ENCODE peak calls at places on chromosomes 3 and 15, in seven cellular contexts. J is SK-N-SH, C is GM12892, U is H1, V is K562, I is GM12878, N is HepG2. E is an unnamed sample.

GRCh38 chr15:68682906-68683490 is 104.2 kb downstream of the CORO2B start:
- DNase-seq in I (no peak), N (no peak), C (no peak), J (no peak), V (no peak), U (no peak), E (no peak)

GRCh38 chr3:55297235-55297634 is 189.9 kb downstream of the WNT5A start:
- DNase-seq in N (no peak), C (no peak), U (no peak), J (no peak), V (no peak), I (no peak), E (no peak)

GRCh38 chr3:94158461-94158860 is 95.6 kb downstream of the NSUN3 start:
- DNase-seq in U (no peak), V (no peak), I (no peak), C (no peak), N (no peak), J (no peak), E (no peak)

GRCh38 chr3:122350814-122351418 is 25.9 kb downstream of the CSTA start:
- DNase-seq in I (no peak), J (no peak), N (no peak), U (no peak), V (no peak), C (no peak), E (no peak)

GRCh38 chr15:81000144-81000625 is 538 bp upstream of the TLNRD1 start:
- DNase-seq in V (no peak), U (no peak), N (peak), C (no peak), J (no peak), I (no peak), E (no peak)

GRCh38 chr3:71107926-71108325 is 475.6 kb downstream of the FOXP1 start:
- DNase-seq in I (no peak), C (no peak), U (no peak), V (no peak), J (no peak), N (no peak), E (no peak)

GRCh38 chr3:23404241-23404640 is 201.1 kb downstream of the UBE2E2 start:
- DNase-seq in V (no peak), I (no peak), C (no peak), J (no peak), N (no peak), U (no peak), E (no peak)

GRCh38 chr15:64456634-64457108 is 3.7 kb upstream of the ZNF609 start:
- DNase-seq in J (no peak), I (no peak), U (no peak), N (peak), V (no peak), C (no peak), E (no peak)

GRCh38 chr15:66565731-66566130 is at the start of gene LCTL:
- DNase-seq in N (peak), I (no peak), J (no peak), V (peak), U (no peak), C (no peak), E (no peak)

GRCh38 chr3:30076899-30077298 is 529.5 kb upstream of the TGFBR2 start:
- DNase-seq in N (no peak), V (no peak), U (no peak), I (no peak), J (no peak), C (no peak), E (no peak)

GRCh38 chr3:30073040-30073439 is 533.4 kb upstream of the TGFBR2 start:
- DNase-seq in C (no peak), V (no peak), N (no peak), J (no peak), I (no peak), U (no peak), E (no peak)

GRCh38 chr3:30077746-30078145 is 528.7 kb upstream of the TGFBR2 start:
- DNase-seq in C (no peak), U (no peak), J (no peak), I (no peak), V (no peak), N (no peak), E (no peak)

GRCh38 chr3:30075514-30075913 is 530.9 kb upstream of the TGFBR2 start:
- DNase-seq in C (no peak), U (no peak), I (no peak), V (no peak), J (no peak), N (no peak), E (no peak)

DNA sequence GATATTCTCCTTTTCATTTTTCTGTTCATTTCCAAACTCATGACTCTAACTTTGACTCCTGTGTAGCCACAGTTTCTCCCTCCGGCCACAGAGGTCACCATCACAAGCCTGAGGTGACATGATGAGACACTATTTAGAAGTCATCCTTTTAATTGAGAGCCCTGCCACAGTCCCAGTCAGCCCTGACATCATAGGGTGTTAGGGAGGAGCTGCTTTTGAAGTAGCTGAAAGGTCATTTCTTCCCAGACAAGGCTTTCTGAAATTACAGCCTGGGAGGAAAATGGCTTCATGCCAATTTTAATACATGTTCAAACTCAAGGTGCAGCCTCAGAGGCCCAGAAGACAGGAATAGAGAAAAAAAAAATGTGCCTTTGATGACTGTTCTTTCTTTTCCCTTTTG is 532.8 kb upstream of the TGFBR2 start:
- DNase-seq in U (no peak), N (no peak), I (no peak), V (no peak), C (no peak), J (peak), E (no peak)
- TF ChIP-seq TAF1 in U (no peak), N (no peak), I (no peak), V (no peak), C (no peak), J (no peak), E (no peak)

GRCh38 chr15:71485094-71485693 is 325.2 kb upstream of the NR2E3 start:
- DNase-seq in J (peak), I (no peak), N (no peak), C (no peak), U (no peak), V (peak), E (no peak)
- TF ChIP-seq TAF1 in J (no peak), I (no peak), N (no peak), C (no peak), U (no peak), V (no peak), E (no peak)

DNA sequence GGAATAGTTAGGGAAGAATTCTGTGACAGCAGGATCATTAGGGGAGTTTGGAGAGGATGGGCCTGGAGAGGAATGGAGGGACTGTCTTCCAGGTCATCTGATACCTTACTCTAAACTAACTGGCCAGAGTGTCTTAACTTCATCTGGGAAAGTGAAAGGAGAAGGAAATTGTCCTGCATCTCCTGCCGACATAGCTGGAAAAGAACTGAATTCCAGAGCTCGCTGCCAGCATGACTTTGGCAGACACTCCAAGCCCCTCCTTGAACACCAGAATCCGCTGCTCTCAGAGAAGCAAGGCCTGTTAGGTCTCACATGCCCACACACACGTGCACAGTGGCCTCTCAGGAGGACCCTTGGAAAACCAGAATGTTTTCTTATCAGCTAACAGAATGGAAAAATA is 10.5 kb downstream of the ABI3BP start:
- DNase-seq in U (no peak), N (no peak), V (no peak), J (no peak), C (no peak), I (no peak), E (no peak)
- TF ChIP-seq TAF1 in U (no peak), N (no peak), V (no peak), J (no peak), C (no peak), I (no peak), E (no peak)

GRCh38 chr15:90264649-90265048 is 823 bp upstream of the NGRN start:
- DNase-seq in J (no peak), I (no peak), V (no peak), C (no peak), U (no peak), N (peak), E (no peak)

GRCh38 chr15:90259524-90259923 is 5.9 kb upstream of the NGRN start:
- DNase-seq in J (no peak), C (no peak), N (no peak), I (peak), V (no peak), U (no peak), E (no peak)

GRCh38 chr15:90265271-90266060 is at the start of gene NGRN:
- DNase-seq in U (peak), I (peak), N (peak), J (peak), C (peak), V (peak), E (peak)

GRCh38 chr15:90262426-90262825 is 3.0 kb upstream of the NGRN start:
- DNase-seq in U (no peak), V (no peak), C (no peak), I (no peak), J (no peak), N (no peak), E (no peak)

DNA sequence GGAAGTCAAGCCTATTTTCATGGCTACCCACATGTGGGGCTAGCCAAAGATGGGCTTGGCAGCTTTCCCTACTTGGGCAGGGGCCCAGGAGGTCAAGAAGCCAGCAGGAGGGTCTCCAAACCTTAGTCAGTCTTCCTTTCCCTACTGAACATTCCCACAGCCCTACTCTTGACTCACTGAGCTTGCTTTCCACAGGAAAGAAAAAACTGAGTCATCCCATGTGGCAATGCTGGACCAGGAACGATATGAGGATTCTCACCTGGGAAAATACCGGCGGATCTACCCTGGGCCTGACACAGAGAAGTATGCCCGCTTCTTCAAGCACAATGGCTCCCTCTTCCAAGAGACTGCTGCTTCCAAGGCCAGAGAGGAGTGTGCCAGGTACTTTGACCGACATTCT is 3.7 kb upstream of the NGRN start:
- DNase-seq in V (no peak), C (no peak), J (no peak), N (no peak), U (no peak), I (no peak), E (no peak)
- TF ChIP-seq TAF1 in V (no peak), C (no peak), J (no peak), N (no peak), U (no peak), I (no peak), E (no peak)

GRCh38 chr15:101496198-101496986 is 6.9 kb upstream of the PCSK6 start:
- DNase-seq in U (no peak), V (peak), J (no peak), C (no peak), N (no peak), I (no peak), E (no peak)

GRCh38 chr15:101497017-101497416 is 7.5 kb upstream of the PCSK6 start:
- DNase-seq in I (no peak), J (no peak), N (no peak), U (no peak), C (no peak), V (no peak), E (no peak)

GRCh38 chr15:101497484-101498034 is 8.1 kb upstream of the PCSK6 start:
- DNase-seq in C (no peak), N (peak), I (no peak), V (no peak), J (no peak), U (no peak), E (no peak)

GRCh38 chr15:101498731-101499480 is 9.4 kb upstream of the PCSK6 start:
- DNase-seq in C (no peak), I (no peak), V (no peak), J (no peak), N (no peak), U (no peak), E (no peak)

GRCh38 chr15:101498076-101498730 is 8.7 kb upstream of the PCSK6 start:
- DNase-seq in U (no peak), V (peak), C (no peak), N (no peak), J (no peak), I (no peak), E (no peak)
- TF ChIP-seq TAF1 in U (no peak), V (no peak), C (no peak), N (no peak), J (no peak), I (no peak), E (no peak)

DNA sequence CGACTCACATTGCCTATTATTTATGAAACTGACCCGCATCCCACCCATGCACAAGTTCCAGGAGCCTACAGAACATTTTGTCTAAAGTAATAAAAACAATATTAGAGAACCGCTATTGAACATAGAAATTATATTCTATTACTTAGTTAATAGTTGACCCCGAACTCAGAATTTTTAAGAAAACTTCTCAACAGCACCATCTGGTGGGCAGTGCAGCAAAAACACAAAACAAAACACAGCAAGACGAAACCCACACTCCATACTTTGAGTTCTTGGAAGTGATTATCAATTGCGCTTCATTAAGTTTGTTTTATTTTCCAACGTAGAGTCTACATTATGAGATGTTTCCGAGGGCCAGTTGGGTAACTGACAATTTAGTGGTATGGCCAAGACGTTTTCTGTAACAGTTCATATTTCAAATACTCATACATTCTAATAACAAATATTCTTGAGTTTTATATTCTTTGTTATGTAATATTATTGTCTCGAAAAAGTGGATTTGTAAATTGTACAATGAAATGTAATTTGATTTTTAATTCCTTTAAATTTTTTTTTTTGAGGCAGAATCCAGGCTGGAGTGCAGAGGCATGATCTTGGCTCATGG is 24.0 kb upstream of the C3orf70 start:
- DNase-seq in N (peak), I (no peak), C (no peak), U (no peak), J (peak), V (peak), E (no peak)
- TF ChIP-seq TAF1 in N (no peak), I (no peak), C (no peak), U (no peak), J (no peak), V (no peak), E (no peak)

DNA sequence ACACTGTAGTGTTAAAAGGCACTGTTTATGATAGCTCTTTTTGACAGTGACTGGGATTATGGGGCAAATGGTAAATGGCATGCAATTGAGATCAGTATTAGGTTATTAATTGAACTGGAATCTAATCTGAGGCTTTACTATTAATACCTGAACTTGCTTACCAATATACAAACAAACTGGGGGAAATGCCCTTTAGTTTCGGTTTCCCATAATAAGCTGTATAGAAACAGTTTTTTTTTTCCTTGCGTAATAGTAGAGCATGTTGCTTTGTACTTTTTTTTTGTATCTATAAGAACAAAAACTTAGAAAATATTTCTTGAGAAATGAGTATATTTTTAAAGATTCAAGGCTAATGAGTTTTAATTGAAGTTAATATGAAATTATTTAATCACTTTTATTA is 95.0 kb downstream of the FNDC3B start:
- DNase-seq in C (no peak), J (no peak), I (peak), U (no peak), N (no peak), V (no peak), E (no peak)
- TF ChIP-seq TAF1 in C (no peak), J (no peak), I (no peak), U (no peak), N (no peak), V (no peak), E (no peak)

DNA sequence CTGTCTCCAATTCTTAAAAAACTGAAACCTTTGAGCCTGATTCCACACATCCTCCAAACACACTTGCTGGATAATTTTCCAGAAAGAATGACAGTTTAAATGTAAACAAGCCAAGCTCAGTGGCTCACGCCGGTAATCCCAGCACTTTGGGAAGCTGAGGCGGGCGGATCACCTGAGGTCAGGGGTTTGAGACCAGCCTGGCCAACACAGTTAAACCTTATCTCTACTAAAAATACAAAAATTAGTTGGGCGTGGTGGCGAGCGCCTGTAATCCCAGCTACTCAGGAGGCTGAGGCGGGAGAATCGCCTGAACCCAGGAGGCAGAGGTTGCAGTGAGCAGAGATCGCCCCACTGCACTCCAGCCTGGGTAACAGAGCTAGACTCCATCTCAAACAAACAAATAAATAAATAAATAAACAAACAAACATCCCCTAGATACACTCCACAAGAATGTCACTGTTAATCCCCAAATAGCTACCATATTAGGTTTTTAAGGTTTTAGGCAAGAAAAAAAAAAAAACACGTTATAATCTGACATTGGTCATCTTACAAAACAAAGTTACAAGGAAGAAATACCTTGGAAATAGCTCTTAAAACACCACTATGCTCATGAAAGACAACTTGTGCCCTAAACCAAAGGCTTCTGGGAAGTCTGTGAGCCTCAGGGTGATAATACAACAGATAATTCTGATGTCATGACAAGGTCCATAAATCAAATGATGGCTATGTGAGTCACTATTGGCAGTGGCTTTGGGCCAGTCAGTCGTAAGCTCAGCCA is 13.2 kb downstream of the TNIK start:
- DNase-seq in V (peak), I (no peak), U (no peak), N (no peak), J (no peak), C (no peak), E (no peak)
- TF ChIP-seq TAF1 in V (peak), I (no peak), U (no peak), N (no peak), J (no peak), C (no peak), E (no peak)

E was measured in GM12891.